ENCODE peak calls at places on chromosomes 2 and 18, in five cellular contexts. Y is vagina, C is esophagus squamous epithelium, J is fibroblast of mammary gland, W is ovary. I is an unnamed sample.

GRCh38 chr2:171878481-171878993 is 15.5 kb downstream of the SLC25A12 start:
- DNase-seq in Y (no peak), C (no peak), J (peak; percentile 72), W (no peak), I (no peak)

GRCh38 chr2:68031546-68032160 is 31.2 kb downstream of the C1D start:
- DNase-seq in Y (no peak), C (no peak), J (peak; percentile 70), W (no peak), I (peak; percentile 17)

GRCh38 chr2:223751012-223751411 is 86.4 kb downstream of the AP1S3 start:
- DNase-seq in Y (no peak), C (no peak), J (no peak), W (no peak), I (no peak)

GRCh38 chr2:31384351-31384750 is 30.2 kb downstream of the XDH start:
- DNase-seq in Y (no peak), C (no peak), J (peak; percentile 95), W (no peak), I (no peak)

GRCh38 chr18:22026889-22027288 is 142.5 kb upstream of the GATA6 start:
- DNase-seq in Y (no peak), C (no peak), J (no peak), W (peak; percentile 28), I (no peak)

GRCh38 chr2:241639385-241639784 is 1.9 kb downstream of the ATG4B start:
- DNase-seq in Y (no peak), C (no peak), J (no peak), W (no peak), I (no peak)

GRCh38 chr2:211591456-211591855 is 947.1 kb downstream of the ERBB4 start:
- DNase-seq in Y (no peak), C (no peak), J (no peak), W (no peak), I (no peak)

GRCh38 chr18:32470136-32470712 is 458 bp downstream of the GAREM1 start:
- DNase-seq in Y (no peak), C (no peak), J (peak; percentile 25), W (peak; percentile 66), I (no peak)

GRCh38 chr2:215870986-215871385 is 142.4 kb downstream of the MREG start:
- DNase-seq in Y (no peak), C (no peak), J (peak; percentile 22), W (no peak), I (no peak)

GRCh38 chr2:132252894-132253264 is 91.1 kb upstream of the ANKRD30BL start:
- DNase-seq in Y (no peak), C (no peak), J (no peak), W (no peak), I (no peak)

GRCh38 chr2:132252191-132252893 is 90.6 kb upstream of the ANKRD30BL start:
- DNase-seq in Y (no peak), C (no peak), J (no peak), W (no peak), I (no peak)

GRCh38 chr2:132253496-132254305 is 91.9 kb upstream of the ANKRD30BL start:
- DNase-seq in Y (no peak), C (no peak), J (no peak), W (no peak), I (no peak)

GRCh38 chr2:132255714-132256113 is 94.0 kb upstream of the ANKRD30BL start:
- DNase-seq in Y (no peak), C (no peak), J (no peak), W (no peak), I (no peak)

GRCh38 chr2:132256251-132256902 is 94.6 kb upstream of the ANKRD30BL start:
- DNase-seq in Y (no peak), C (no peak), J (no peak), W (no peak), I (no peak)
- H3K4me3 ChIP-seq in Y (no peak overlapping the region), C (peak overlapping the region; percentile 59), J (no peak overlapping the region), W (no peak overlapping the region), I (no peak overlapping the region)

GRCh38 chr2:69766014-69766413 is 24.1 kb downstream of the ANXA4 start:
- DNase-seq in Y (no peak), C (no peak), J (no peak), W (no peak), I (no peak)
- TF ChIP-seq CTCF in Y (no peak), C (no peak), J (no peak), W (no peak), I (no peak)

GRCh38 chr2:135182601-135183000 is 130.5 kb downstream of the RAB3GAP1 start:
- DNase-seq in Y (no peak), C (no peak), J (no peak), W (no peak), I (no peak)

GRCh38 chr2:135183822-135184221 is 131.7 kb downstream of the RAB3GAP1 start:
- DNase-seq in Y (no peak), C (no peak), J (no peak), W (no peak), I (no peak)

GRCh38 chr2:135186054-135186453 is 134.0 kb downstream of the RAB3GAP1 start:
- DNase-seq in Y (no peak), C (no peak), J (no peak), W (no peak), I (no peak)

DNA sequence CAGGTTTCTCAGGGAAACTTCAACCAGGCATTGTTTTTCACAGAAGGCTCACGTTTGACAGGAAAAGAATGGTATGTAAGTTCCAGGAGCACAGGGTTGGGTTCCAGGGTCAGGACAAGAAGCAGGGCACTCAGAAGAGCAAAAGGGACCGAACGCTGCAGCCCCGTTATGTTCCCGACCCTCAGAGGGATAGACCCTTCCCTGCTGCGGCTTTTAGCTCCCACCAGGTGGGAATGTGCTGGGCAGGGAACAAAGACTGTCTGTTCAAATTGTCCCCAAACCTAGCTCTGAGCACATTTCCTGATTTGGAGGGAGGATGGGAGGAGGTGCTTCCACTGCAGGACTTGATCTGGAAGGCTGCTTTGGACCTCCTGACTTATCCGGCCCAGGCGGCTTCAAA is 130.1 kb downstream of the RAB3GAP1 start:
- DNase-seq in Y (no peak), C (no peak), J (no peak), W (no peak), I (no peak)
- H3K4me3 ChIP-seq in Y (no peak overlapping the region), C (no peak overlapping the region), J (no peak overlapping the region), W (no peak overlapping the region), I (no peak overlapping the region)

DNA sequence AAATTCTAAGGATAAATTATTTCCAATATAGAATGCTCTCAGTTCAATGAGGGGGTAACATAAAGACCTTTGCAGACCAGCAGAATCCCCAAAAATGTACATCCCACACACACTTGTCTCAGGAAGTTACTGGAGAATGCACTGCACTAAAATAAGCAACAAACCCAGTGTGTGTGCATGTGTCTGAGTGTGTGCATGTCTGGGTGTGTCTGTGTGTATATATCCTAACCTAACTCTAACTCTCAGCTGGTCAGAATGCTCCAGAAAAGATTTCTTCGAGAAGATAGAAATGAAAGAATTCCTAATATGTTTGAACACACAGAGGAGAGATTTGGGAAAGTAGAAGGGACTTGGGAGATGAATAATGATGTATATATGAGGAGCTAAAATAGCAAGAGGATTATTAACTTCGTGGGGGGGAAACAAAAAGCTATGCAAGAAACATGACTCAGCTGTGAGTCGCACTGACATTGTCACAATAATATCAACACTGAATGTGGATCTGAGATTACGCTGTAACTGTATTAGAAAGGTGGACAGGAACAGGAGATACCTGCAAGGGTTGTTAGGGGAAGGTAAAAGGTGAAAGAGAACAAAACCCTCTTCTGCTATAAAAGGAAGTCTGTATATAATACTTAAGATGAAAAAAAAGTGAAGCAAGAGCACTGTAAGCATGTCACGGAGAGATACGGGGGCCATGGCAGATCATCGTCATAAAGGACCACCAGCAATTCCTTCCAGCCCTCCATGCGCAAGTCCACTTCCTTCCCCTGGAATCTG is 11.1 kb downstream of the COLEC12 start:
- DNase-seq in Y (no peak), C (no peak), J (peak; percentile 83), W (no peak), I (no peak)
- TF ChIP-seq CTCF in Y (no peak), C (no peak), J (no peak), W (no peak), I (no peak)

GRCh38 chr2:203579730-203580129 is 44.6 kb upstream of the RAPH1 start:
- DNase-seq in Y (no peak), C (no peak), J (no peak), W (no peak), I (no peak)

GRCh38 chr2:203580846-203581245 is 45.7 kb upstream of the RAPH1 start:
- DNase-seq in Y (no peak), C (no peak), J (no peak), W (no peak), I (no peak)

GRCh38 chr2:203578511-203579130 is 43.5 kb upstream of the RAPH1 start:
- DNase-seq in Y (no peak), C (no peak), J (no peak), W (no peak), I (no peak)

GRCh38 chr2:203582468-203582867 is 47.4 kb upstream of the RAPH1 start:
- DNase-seq in Y (no peak), C (no peak), J (no peak), W (no peak), I (peak; percentile 70)

DNA sequence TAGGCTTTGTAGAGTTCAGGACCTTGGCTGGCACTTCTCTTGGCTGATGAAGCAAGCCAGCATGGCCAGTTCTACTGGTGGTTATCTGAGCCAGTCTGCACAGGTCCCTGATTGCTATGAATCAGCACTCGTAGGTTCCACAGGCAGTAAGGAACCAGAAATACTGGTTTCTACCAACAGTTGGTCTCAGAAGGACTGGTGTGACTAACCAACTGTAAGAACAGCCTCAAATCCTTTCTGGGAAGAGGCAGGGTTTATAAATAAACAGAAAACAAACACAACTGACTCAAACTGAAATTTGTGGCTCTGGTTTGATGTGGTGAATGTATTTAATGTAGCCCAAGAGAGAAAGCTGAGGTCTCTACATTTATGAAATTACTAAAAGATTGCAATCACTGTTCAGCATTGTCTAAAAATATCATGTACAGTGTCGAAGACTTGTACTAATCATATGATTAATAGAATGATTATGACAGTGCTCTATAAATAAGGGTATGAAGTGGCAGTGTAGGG is 44.1 kb upstream of the RAPH1 start:
- DNase-seq in Y (no peak), C (no peak), J (peak; percentile 79), W (no peak), I (peak; percentile 97)
- H3K4me3 ChIP-seq in Y (no peak overlapping the region), C (no peak overlapping the region), J (no peak overlapping the region), W (no peak overlapping the region), I (no peak overlapping the region)